ENCODE peak calls at places on chromosomes 4 and X, in seven cellular contexts. J is AG04450; B is stimulated activated CD4-positive, alpha-beta T cell treated with anti-CD3 and anti-CD28 coated beads, Interleukin-4, amount 100 ng/mL, for 48 hours; X is RPMI8226; K is activated effector memory CD4-positive, alpha-beta T cell treated with anti-CD3 and anti-CD28 coated beads, Interleukin-2, amount 50 U/mL, for 16 hours; E is M059J; M is epithelial cell of esophagus. U is an unnamed sample.

GRCh38 chr4:127604949-127605709 is 27.6 kb upstream of the INTU start:
- DNase-seq in K (no peak), B (no peak), X (peak), M (peak), E (peak), J (no peak), U (no peak)

GRCh38 chrX:71909956-71910355 is 689 bp upstream of the NHSL2 start:
- DNase-seq in K (no peak), J (no peak), M (no peak), X (no peak), B (no peak), E (no peak), U (no peak)

GRCh38 chr4:105369988-105370387 is 103.9 kb downstream of the PPA2 start:
- DNase-seq in B (no peak), E (no peak), K (no peak), M (no peak), J (peak), X (no peak), U (no peak)

GRCh38 chrX:151830911-151831310 is 81.8 kb upstream of the MAGEA4 start:
- DNase-seq in K (no peak), X (no peak), B (no peak), E (peak), J (no peak), M (no peak), U (no peak)

GRCh38 chrX:85111347-85111746 is 107.7 kb downstream of the APOOL start:
- DNase-seq in B (no peak), J (no peak), M (peak), K (no peak), E (peak), X (peak), U (no peak)

GRCh38 chr4:125624951-125625350 is 310.2 kb downstream of the FAT4 start:
- DNase-seq in J (no peak), X (no peak), K (no peak), M (peak), E (no peak), B (no peak), U (no peak)

GRCh38 chr4:186104895-186105720 is 604 bp downstream of the FAM149A start:
- DNase-seq in E (no peak), J (no peak), K (no peak), X (peak), B (no peak), M (no peak), U (no peak)

GRCh38 chrX:154494715-154495114 is 4.3 kb upstream of the SLC10A3 start:
- DNase-seq in X (no peak), B (no peak), K (no peak), E (no peak), J (no peak), M (no peak), U (no peak)

GRCh38 chrX:139691843-139692505 is 16.0 kb downstream of the MCF2 start:
- DNase-seq in E (peak), J (no peak), B (no peak), K (no peak), X (no peak), M (peak), U (no peak)

GRCh38 chr4:173168396-173169177 is at the start of gene GALNT7:
- DNase-seq in X (peak), B (peak), E (peak), M (peak), K (peak), J (no peak), U (peak)

GRCh38 chr4:138184881-138185280 is 57.3 kb downstream of the SLC7A11 start:
- DNase-seq in B (no peak), E (no peak), M (no peak), K (no peak), J (no peak), X (no peak), U (no peak)

GRCh38 chrX:123803331-123803983 is 56.4 kb upstream of the XIAP start:
- DNase-seq in K (no peak), E (peak), B (peak), J (no peak), X (peak), M (peak), U (no peak)

GRCh38 chrX:39731735-39732134 is 366.0 kb downstream of the BCOR start:
- DNase-seq in J (no peak), K (no peak), E (no peak), X (no peak), B (no peak), M (no peak), U (no peak)

GRCh38 chr4:55069248-55069647 is 56.1 kb downstream of the KDR start:
- DNase-seq in J (no peak), B (no peak), X (no peak), K (no peak), E (peak), M (peak), U (no peak)

GRCh38 chr4:26288308-26288982 is 32.4 kb upstream of the RBPJ start:
- DNase-seq in E (peak), B (peak), J (no peak), M (peak), X (no peak), K (no peak), U (no peak)

GRCh38 chrX:155086202-155086840 is 15.0 kb downstream of the BRCC3 start:
- DNase-seq in E (peak), M (peak), B (peak), K (peak), X (peak), J (no peak), U (no peak)

GRCh38 chrX:22652596-22652995 is 347.2 kb upstream of the DDX53 start:
- DNase-seq in M (peak), E (peak), B (no peak), X (no peak), J (peak), K (no peak), U (no peak)

GRCh38 chrX:155215443-155216178 is 649 bp upstream of the VBP1 start:
- DNase-seq in B (no peak), E (no peak), J (no peak), X (peak), K (no peak), M (no peak), U (no peak)

GRCh38 chr4:163495900-163496299 is 1.4 kb downstream of the TMA16 start:
- DNase-seq in X (peak), J (no peak), K (no peak), B (no peak), E (peak), M (no peak), U (no peak)

GRCh38 chr4:185518494-185518893 is 16.8 kb downstream of the PDLIM3 start:
- DNase-seq in J (no peak), X (no peak), M (no peak), K (no peak), B (no peak), E (no peak), U (no peak)

GRCh38 chr4:14368391-14368790 is 633.9 kb upstream of the CPEB2 start:
- DNase-seq in J (no peak), X (no peak), B (no peak), K (no peak), M (no peak), E (no peak), U (no peak)

GRCh38 chr4:2402053-2402452 is 16.4 kb downstream of the ZFYVE28 start:
- DNase-seq in M (peak), B (no peak), E (peak), X (no peak), K (peak), J (no peak), U (no peak)

GRCh38 chr4:121392426-121393086 is 11.7 kb upstream of the QRFPR start:
- DNase-seq in X (no peak), K (no peak), E (no peak), J (no peak), B (no peak), M (no peak), U (no peak)

GRCh38 chrX:108601276-108601675 is 135.1 kb downstream of the IRS4 start:
- DNase-seq in X (no peak), J (no peak), B (no peak), K (no peak), E (peak), M (no peak), U (no peak)

GRCh38 chr4:110867251-110867960 is 244.5 kb upstream of the PITX2 start:
- DNase-seq in E (no peak), K (no peak), B (no peak), X (no peak), J (no peak), M (peak), U (no peak)

GRCh38 chrX:18889346-18889745 is 94.6 kb downstream of the PHKA2 start:
- DNase-seq in B (no peak), X (no peak), E (no peak), J (no peak), K (no peak), M (no peak), U (no peak)

GRCh38 chr4:124227979-124228378 is 484.6 kb downstream of the ANKRD50 start:
- DNase-seq in B (no peak), E (no peak), K (no peak), X (no peak), J (no peak), M (no peak), U (no peak)

GRCh38 chr4:169619958-169620845 is at the start of gene CLCN3:
- DNase-seq in B (peak), J (peak), E (peak), M (peak), K (peak), X (peak), U (peak)

GRCh38 chr4:70701271-70701670 is 12.9 kb downstream of the UTP3 start:
- DNase-seq in M (peak), J (no peak), B (no peak), E (no peak), X (no peak), K (no peak), U (no peak)

GRCh38 chrX:68428431-68428830 is 4.9 kb downstream of the OPHN1 start:
- DNase-seq in B (no peak), E (peak), X (no peak), J (no peak), M (peak), K (no peak), U (no peak)

GRCh38 chr4:84167579-84167978 is 331.5 kb downstream of the NKX6-1 start:
- DNase-seq in M (no peak), K (no peak), X (peak), E (no peak), J (no peak), B (no peak), U (no peak)

GRCh38 chr4:159655547-159655946 is 552.7 kb downstream of the RAPGEF2 start:
- DNase-seq in E (peak), X (no peak), M (peak), B (no peak), J (no peak), K (no peak), U (no peak)

GRCh38 chrX:22041931-22042530 is 9.9 kb downstream of the PHEX start:
- DNase-seq in K (no peak), E (no peak), J (no peak), M (no peak), X (no peak), B (no peak), U (no peak)

GRCh38 chr4:7297374-7297773 is 105.0 kb downstream of the SORCS2 start:
- DNase-seq in K (no peak), J (no peak), B (no peak), X (no peak), M (no peak), E (no peak), U (no peak)

GRCh38 chrX:120207009-120207610 is 43.5 kb upstream of the ZBTB33 start:
- DNase-seq in K (no peak), B (no peak), E (no peak), M (no peak), X (no peak), J (no peak), U (no peak)

GRCh38 chr4:95165926-95166524 is 382.7 kb downstream of the UNC5C start:
- DNase-seq in K (no peak), M (peak), B (no peak), X (peak), E (peak), J (peak), U (no peak)

GRCh38 chr4:138202686-138203085 is 39.5 kb downstream of the SLC7A11 start:
- DNase-seq in K (no peak), E (no peak), X (no peak), B (no peak), J (no peak), M (no peak), U (no peak)

GRCh38 chrX:37786666-37787337 is 6.9 kb downstream of the CYBB start:
- DNase-seq in K (no peak), B (no peak), M (no peak), X (peak), E (no peak), J (no peak), U (no peak)

GRCh38 chrX:119303137-119303536 is 67.1 kb downstream of the PGRMC1 start:
- DNase-seq in X (no peak), J (no peak), K (no peak), M (peak), E (no peak), B (no peak), U (no peak)

GRCh38 chr4:174598800-174599199 is 76.5 kb upstream of the HPGD start:
- DNase-seq in M (no peak), X (no peak), B (no peak), E (no peak), J (no peak), K (no peak), U (no peak)